ENCODE peak calls at places on chromosomes 3 and 15, in seven cellular contexts. F, C, A, K, D, E and N are unnamed samples.

GRCh38 chr3:127450331-127450730 is 140.2 kb downstream of the TPRA1 start:
- DNase-seq in C (no peak), K (no peak), F (no peak), E (peak), A (no peak), D (no peak), N (no peak)

GRCh38 chr3:105533955-105534354 is 167.2 kb downstream of the ALCAM start:
- DNase-seq in K (no peak), D (no peak), F (no peak), E (no peak), C (no peak), A (no peak), N (no peak)

GRCh38 chr3:187291512-187292132 is at the start of gene MASP1:
- DNase-seq in F (no peak), C (peak), D (no peak), A (no peak), K (peak), E (peak), N (peak)

GRCh38 chr3:12890610-12891390 is 49.4 kb upstream of the RPL32 start:
- DNase-seq in D (no peak), A (no peak), C (no peak), K (no peak), E (no peak), F (no peak), N (no peak)

GRCh38 chr15:91561371-91562100 is 292.0 kb upstream of the SLCO3A1 start:
- DNase-seq in E (no peak), K (peak), F (no peak), C (peak), D (no peak), A (no peak), N (no peak)

GRCh38 chr3:172749201-172749965 is 1.1 kb upstream of the ECT2 start:
- DNase-seq in E (no peak), F (peak), C (peak), A (no peak), K (peak), D (peak), N (no peak)

GRCh38 chr15:68843425-68844311 is 23.0 kb upstream of the ANP32A start:
- DNase-seq in E (peak), F (no peak), D (peak), A (no peak), K (no peak), C (peak), N (peak)

GRCh38 chr3:70832811-70833509 is 520.5 kb upstream of the MDFIC2 start:
- DNase-seq in C (peak), K (no peak), E (no peak), D (no peak), F (no peak), A (no peak), N (no peak)

GRCh38 chr3:99330281-99330680 is 308.1 kb upstream of the COL8A1 start:
- DNase-seq in E (no peak), F (no peak), C (peak), K (no peak), A (no peak), D (no peak), N (no peak)

GRCh38 chr3:37295925-37296324 is 121.5 kb upstream of the LRRFIP2 start:
- DNase-seq in D (no peak), E (no peak), C (no peak), K (no peak), F (no peak), A (no peak), N (no peak)

GRCh38 chr3:185758912-185759311 is 65.9 kb downstream of the IGF2BP2 start:
- DNase-seq in C (no peak), E (no peak), D (peak), F (no peak), A (no peak), K (no peak), N (peak)

GRCh38 chr3:141486416-141486734 is 452 bp upstream of the RASA2 start:
- DNase-seq in A (no peak), D (peak), F (peak), C (no peak), K (no peak), E (no peak), N (no peak)

GRCh38 chr3:133461291-133461690 is 61.4 kb downstream of the BFSP2 start:
- DNase-seq in K (no peak), A (no peak), F (no peak), C (no peak), D (no peak), E (no peak), N (no peak)

GRCh38 chr3:184679056-184679502 is 32.8 kb downstream of the MAGEF1 start:
- DNase-seq in F (no peak), A (no peak), K (no peak), D (no peak), E (peak), C (peak), N (peak)

GRCh38 chr15:41417418-41417811 is 520 bp downstream of the RTF1 start:
- DNase-seq in E (peak), K (peak), A (peak), C (peak), F (no peak), D (no peak), N (peak)

GRCh38 chr3:76866729-76867461 is 173.0 kb upstream of the ROBO2 start:
- DNase-seq in D (no peak), C (no peak), A (no peak), E (no peak), K (no peak), F (no peak), N (no peak)

GRCh38 chr3:133995264-133995663 is 34.5 kb downstream of the SLCO2A1 start:
- DNase-seq in D (no peak), K (no peak), C (no peak), A (no peak), F (no peak), E (peak), N (no peak)

GRCh38 chr3:107242579-107242978 is 134.7 kb upstream of the CCDC54 start:
- DNase-seq in A (no peak), C (no peak), K (no peak), E (no peak), F (no peak), D (no peak), N (no peak)

GRCh38 chr3:11604139-11604895 is 39.4 kb downstream of the VGLL4 start:
- DNase-seq in C (peak), E (no peak), A (no peak), D (no peak), F (no peak), K (no peak), N (no peak)

GRCh38 chr3:133262371-133262770 is 137.5 kb upstream of the BFSP2 start:
- DNase-seq in A (no peak), E (no peak), C (no peak), D (no peak), F (no peak), K (no peak), N (no peak)

GRCh38 chr15:52200831-52201365 is 9.7 kb upstream of the GNB5 start:
- DNase-seq in K (no peak), E (no peak), A (no peak), C (peak), D (peak), F (no peak), N (no peak)

GRCh38 chr3:10602769-10603768 is 97.7 kb upstream of the ATP2B2 start:
- DNase-seq in E (no peak), F (no peak), K (peak), A (peak), D (no peak), C (no peak), N (no peak)